ENCODE peak calls at places on chromosomes 3 and 15, in four cellular contexts. X, S, Z and V are unnamed samples.

GRCh38 chr15:36449084-36449661 is 130.3 kb upstream of the CDIN1 start:
- DNase-seq in X (no peak), S (no peak), Z (no peak), V (no peak)

GRCh38 chr3:154428369-154429206 is 1.4 kb downstream of the GPR149 start:
- DNase-seq in X (no peak), S (peak), Z (no peak), V (no peak)

GRCh38 chr15:34109775-34110663 is 8.1 kb downstream of the PGBD4 start:
- DNase-seq in X (no peak), S (no peak), Z (no peak), V (no peak)

GRCh38 chr3:4856136-4856535 is 123.1 kb upstream of the BHLHE40 start:
- DNase-seq in X (no peak), S (no peak), Z (no peak), V (no peak)

GRCh38 chr15:55917881-55918296 is 75.5 kb downstream of the NEDD4 start:
- DNase-seq in X (no peak), S (no peak), Z (peak), V (peak)

GRCh38 chr15:59158701-59159034 is 48.0 kb upstream of the LDHAL6B start:
- DNase-seq in X (no peak), S (no peak), Z (no peak), V (peak)

GRCh38 chr3:61814674-61815073 is 253.3 kb downstream of the PTPRG start:
- DNase-seq in X (no peak), S (no peak), Z (peak), V (no peak)

GRCh38 chr3:105368575-105369500 is 2.1 kb downstream of the ALCAM start:
- DNase-seq in X (peak), S (peak), Z (peak), V (peak)

GRCh38 chr3:85161544-85161943 is 202.8 kb downstream of the CADM2 start:
- DNase-seq in X (no peak), S (no peak), Z (peak), V (no peak)

GRCh38 chr3:169476289-169476688 is 187.2 kb downstream of the MECOM start:
- DNase-seq in X (no peak), S (no peak), Z (no peak), V (no peak)

GRCh38 chr3:10983219-10983916 is 9.2 kb upstream of the SLC6A1 start:
- DNase-seq in X (no peak), S (peak), Z (peak), V (peak)

GRCh38 chr15:40838756-40839155 is 5.1 kb upstream of the SPINT1 start:
- DNase-seq in X (no peak), S (no peak), Z (no peak), V (no peak)

GRCh38 chr3:139430467-139430866 is 41.0 kb upstream of the COPB2 start:
- DNase-seq in X (no peak), S (no peak), Z (no peak), V (no peak)

GRCh38 chr3:46848271-46849097 is 14.8 kb downstream of the MYL3 start:
- DNase-seq in X (no peak), S (peak), Z (no peak), V (peak)

GRCh38 chr3:111929484-111929883 is 49.3 kb upstream of the ABHD10 start:
- DNase-seq in X (no peak), S (no peak), Z (no peak), V (no peak)

GRCh38 chr15:48020166-48020565 is 100.6 kb upstream of the SLC24A5 start:
- DNase-seq in X (peak), S (no peak), Z (no peak), V (no peak)

GRCh38 chr3:67876261-67876660 is 221.8 kb upstream of the SUCLG2 start:
- DNase-seq in X (no peak), S (no peak), Z (no peak), V (no peak)

GRCh38 chr3:57154470-57154869 is 10.7 kb downstream of the IL17RD start:
- DNase-seq in X (no peak), S (no peak), Z (no peak), V (no peak)

GRCh38 chr15:71011503-71012155 is 103.6 kb upstream of the THSD4 start:
- DNase-seq in X (no peak), S (no peak), Z (peak), V (no peak)

GRCh38 chr15:70098461-70099166 is 897 bp upstream of the TLE3 start:
- DNase-seq in X (no peak), S (peak), Z (peak), V (peak)

GRCh38 chr15:56735589-56735988 is 2.3 kb upstream of the ZNF280D start:
- DNase-seq in X (no peak), S (no peak), Z (no peak), V (no peak)

GRCh38 chr3:192817053-192817452 is 89.7 kb upstream of the FGF12 start:
- DNase-seq in X (no peak), S (no peak), Z (no peak), V (no peak)

GRCh38 chr15:67520976-67521769 is at the start of gene C15orf61:
- DNase-seq in X (peak), S (peak), Z (peak), V (peak)
- TF ChIP-seq POLR2AphosphoS5 in X (peak), S (peak), Z (peak), V (peak)

GRCh38 chr3:40505599-40506462 is at the start of gene ZNF620:
- DNase-seq in X (no peak), S (peak), Z (peak), V (peak)
- TF ChIP-seq EP300 in X (no peak), S (peak), Z (no peak), V (no peak)

GRCh38 chr3:73813978-73814292 is 189.2 kb upstream of the PDZRN3 start:
- DNase-seq in X (no peak), S (no peak), Z (no peak), V (no peak)
- TF ChIP-seq POLR2AphosphoS5 in X (no peak), S (no peak), Z (no peak), V (no peak)

GRCh38 chr3:194135516-194135805 is 487 bp upstream of the HES1 start:
- DNase-seq in X (no peak), S (no peak), Z (no peak), V (no peak)

GRCh38 chr3:194135806-194136518 is at the start of gene HES1:
- DNase-seq in X (peak), S (peak), Z (peak), V (peak)

GRCh38 chr3:194133661-194134230 is 2.2 kb upstream of the HES1 start:
- DNase-seq in X (no peak), S (peak), Z (peak), V (peak)

GRCh38 chr3:194134231-194134756 is 1.7 kb upstream of the HES1 start:
- DNase-seq in X (no peak), S (peak), Z (peak), V (peak)

GRCh38 chr3:194134757-194135515 is 1.0 kb upstream of the HES1 start:
- DNase-seq in X (peak), S (peak), Z (peak), V (peak)
- TF ChIP-seq EP300 in X (peak), S (no peak), Z (peak), V (peak)

GRCh38 chr15:101180620-101181307 is 71.1 kb downstream of the CHSY1 start:
- DNase-seq in X (no peak), S (no peak), Z (no peak), V (no peak)

GRCh38 chr15:101182215-101182614 is 69.6 kb downstream of the CHSY1 start:
- DNase-seq in X (no peak), S (no peak), Z (no peak), V (no peak)

GRCh38 chr15:101181349-101181748 is 70.5 kb downstream of the CHSY1 start:
- DNase-seq in X (no peak), S (no peak), Z (no peak), V (no peak)

GRCh38 chr15:101178414-101178813 is 73.4 kb downstream of the CHSY1 start:
- DNase-seq in X (no peak), S (no peak), Z (no peak), V (no peak)

DNA sequence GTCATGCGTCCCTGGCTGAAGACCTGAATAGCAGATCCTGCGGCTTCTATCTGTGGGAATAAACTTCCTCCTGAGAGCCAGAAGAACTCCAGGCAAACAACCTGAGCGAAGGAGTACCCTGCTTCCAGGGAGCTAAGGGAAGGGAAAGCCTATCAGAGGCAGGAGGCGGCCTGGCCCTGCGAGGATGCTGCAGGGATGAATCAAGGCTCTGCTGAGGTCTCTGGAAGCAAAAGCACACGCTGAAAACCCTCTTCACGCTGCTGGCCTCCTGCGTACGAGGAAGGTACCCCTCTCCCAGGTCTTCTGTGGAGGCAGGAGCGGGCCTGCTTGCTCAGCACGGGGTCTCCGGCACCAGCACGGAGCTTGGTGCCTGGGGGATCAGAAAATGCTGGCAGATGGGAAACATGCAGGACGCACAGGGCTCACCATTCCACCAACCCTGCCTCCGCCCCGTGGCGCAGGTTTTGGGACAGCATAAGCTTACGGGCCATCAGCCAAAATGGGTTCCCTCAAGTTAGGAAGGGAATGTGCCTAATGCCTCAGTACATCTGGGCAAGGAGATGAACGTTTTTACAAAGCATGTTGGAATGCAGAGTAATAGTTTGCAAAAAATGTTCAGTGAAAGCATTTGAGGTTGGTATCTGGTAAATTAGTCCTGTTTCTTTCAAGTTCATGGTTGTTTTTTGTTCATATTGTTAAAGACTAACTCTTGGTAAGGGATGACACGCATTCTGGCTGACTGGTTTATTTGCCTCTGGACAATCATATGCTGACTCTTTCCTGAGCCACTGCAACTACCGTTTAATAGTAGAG is 72.3 kb downstream of the CHSY1 start:
- DNase-seq in X (no peak), S (no peak), Z (no peak), V (no peak)
- TF ChIP-seq POLR2AphosphoS5 in X (no peak), S (no peak), Z (no peak), V (no peak)